ENCODE peak calls at places on chromosomes 13 and 19, in seven cellular contexts. X is activated effector memory CD4-positive, alpha-beta T cell treated with Interleukin-2 at 50 U/mL for 16 hours; N is prostate gland; S is effector memory CD4-positive, alpha-beta T cell; O is natural killer cell treated with Interleukin-12 subunit alpha and Interleukin-12 subunit beta and Interleukin-15 and Interleukin-18, amount 100 ng/mL, for 72 hours; Z is T1000; A is NCI-H1092 treated with DMSO at 0.1 percent for 48 hours. R is an unnamed sample.
A peak's percentile ranks its signal among the peaks of the same experiment; 100 is the strongest.

GRCh38 chr19:29267701-29268100 is 54.8 kb upstream of the UQCRFS1 start:
- DNase-seq in X (no peak), N (no peak), S (no peak), O (no peak), Z (no peak), A (no peak), R (no peak)

GRCh38 chr19:7843521-7843920 is 13.5 kb downstream of the EVI5L start:
- DNase-seq in X (no peak), N (no peak), S (no peak), O (no peak), Z (no peak), A (no peak), R (no peak)

GRCh38 chr19:20413705-20414104 is 151.9 kb downstream of the ZNF737 start:
- DNase-seq in X (no peak), N (no peak), S (no peak), O (no peak), Z (no peak), A (no peak), R (no peak)

GRCh38 chr13:42821437-42821836 is 40.1 kb downstream of the FAM216B start:
- DNase-seq in X (no peak), N (no peak), S (no peak), O (no peak), Z (no peak), A (no peak), R (no peak)

GRCh38 chr19:50722248-50723013 is 733 bp upstream of the CLEC11A start:
- DNase-seq in X (no peak), N (no peak), S (no peak), O (no peak), Z (no peak), A (no peak), R (no peak)

GRCh38 chr19:29076963-29077362 is 136.0 kb downstream of the UQCRFS1 start:
- DNase-seq in X (no peak), N (no peak), S (no peak), O (no peak), Z (no peak), A (no peak), R (no peak)

GRCh38 chr19:11414544-11414943 is 4.6 kb downstream of the RGL3 start:
- DNase-seq in X (no peak), N (no peak), S (no peak), O (no peak), Z (no peak), A (no peak), R (no peak)

GRCh38 chr19:53365899-53366493 is 491 bp downstream of the ZNF525 start:
- DNase-seq in X (no peak), N (peak; percentile 5), S (peak; percentile 3), O (no peak), Z (no peak), A (no peak), R (no peak)

GRCh38 chr13:68574053-68574452 is 1343.9 kb upstream of the PCDH9 start:
- DNase-seq in X (no peak), N (no peak), S (no peak), O (no peak), Z (no peak), A (no peak), R (no peak)

GRCh38 chr13:45846681-45847080 is 4.9 kb downstream of the SIAH3 start:
- DNase-seq in X (no peak), N (no peak), S (no peak), O (no peak), Z (no peak), A (peak; percentile 42), R (no peak)

GRCh38 chr19:1177322-1178114 is 3.5 kb upstream of the SBNO2 start:
- DNase-seq in X (no peak), N (no peak), S (no peak), O (no peak), Z (peak; percentile 98), A (no peak), R (peak; percentile 94)

GRCh38 chr19:5018224-5019015 is 49.5 kb downstream of the KDM4B start:
- DNase-seq in X (no peak), N (no peak), S (no peak), O (no peak), Z (no peak), A (no peak), R (no peak)

GRCh38 chr13:113970810-113971470 is 2.9 kb downstream of the C13orf46 start:
- DNase-seq in X (no peak), N (peak; percentile 96), S (no peak), O (peak; percentile 53), Z (no peak), A (no peak), R (peak; percentile 62)

GRCh38 chr19:12785431-12786011 is 5.8 kb upstream of the JUNB start:
- DNase-seq in X (no peak), N (no peak), S (no peak), O (no peak), Z (no peak), A (no peak), R (no peak)

GRCh38 chr13:94210826-94211225 is 268.7 kb downstream of the DCT start:
- DNase-seq in X (no peak), N (no peak), S (no peak), O (no peak), Z (no peak), A (no peak), R (no peak)

GRCh38 chr13:50400930-50401553 is 385.8 kb downstream of the KCNRG start:
- DNase-seq in X (no peak), N (no peak), S (no peak), O (no peak), Z (no peak), A (no peak), R (no peak)

GRCh38 chr13:30654430-30654829 is 36.7 kb downstream of the USPL1 start:
- DNase-seq in X (no peak), N (no peak), S (no peak), O (no peak), Z (no peak), A (no peak), R (no peak)

GRCh38 chr13:41402695-41403511 is 54.4 kb upstream of the RGCC start:
- DNase-seq in X (no peak), N (no peak), S (no peak), O (no peak), Z (no peak), A (no peak), R (no peak)

GRCh38 chr19:4870025-4870700 is 2.7 kb upstream of the PLIN3 start:
- DNase-seq in X (no peak), N (no peak), S (no peak), O (peak; percentile 66), Z (peak; percentile 86), A (no peak), R (peak; percentile 89)

GRCh38 chr19:5585461-5586299 is 17.9 kb upstream of the TINCR start:
- DNase-seq in X (peak; percentile 7), N (peak; percentile 65), S (peak; percentile 30), O (no peak), Z (no peak), A (no peak), R (no peak)

GRCh38 chr13:97810152-97810551 is 143.3 kb upstream of the IPO5 start:
- DNase-seq in X (no peak), N (no peak), S (no peak), O (no peak), Z (no peak), A (no peak), R (no peak)

GRCh38 chr19:14023404-14024235 is 4.3 kb upstream of the RLN3 start:
- DNase-seq in X (no peak), N (no peak), S (no peak), O (no peak), Z (no peak), A (no peak), R (no peak)

GRCh38 chr13:65783383-65783782 is 1446.8 kb downstream of the PCDH9 start:
- DNase-seq in X (no peak), N (no peak), S (no peak), O (no peak), Z (no peak), A (no peak), R (no peak)

GRCh38 chr13:113046883-113047244 is 58.7 kb upstream of the F7 start:
- DNase-seq in X (no peak), N (no peak), S (no peak), O (no peak), Z (no peak), A (no peak), R (no peak)

GRCh38 chr19:5684694-5685430 is 4.0 kb downstream of the HSD11B1L start:
- DNase-seq in X (no peak), N (no peak), S (no peak), O (no peak), Z (no peak), A (no peak), R (no peak)

GRCh38 chr13:26132756-26133155 is 80.9 kb upstream of the SHISA2 start:
- DNase-seq in X (no peak), N (no peak), S (no peak), O (no peak), Z (no peak), A (no peak), R (no peak)